ENCODE peak calls at places on chromosomes 12 and 14, in nine cellular contexts. O is iPS-NIHi11; H is skeletal muscle cell; Z is RWPE1; N is globus pallidus; D is activated T-helper 1 cell treated with anti-CD3 and anti-CD28 coated beads, Interleukin-2, amount 50 U/mL, for 16 hours; K is WTC11; T is progenitor cell of endocrine pancreas; J is Calu3. P is an unnamed sample.

GRCh38 chr14:65057704-65058103 is 44.6 kb downstream of the MAX start:
- DNase-seq in O (no peak), Z (no peak), D (no peak), T (no peak), J (no peak), H (no peak), N (no peak), K (no peak), P (no peak)

GRCh38 chr12:2751230-2751629 is 43.5 kb upstream of the FKBP4 start:
- DNase-seq in D (no peak), O (no peak), N (no peak), J (no peak), H (no peak), T (no peak), Z (no peak), K (no peak), P (no peak)

GRCh38 chr12:90152897-90153624 is 444.4 kb upstream of the ATP2B1 start:
- DNase-seq in N (no peak), D (no peak), O (no peak), K (peak; percentile 15), J (no peak), Z (no peak), H (no peak), T (no peak), P (no peak)

GRCh38 chr14:100885196-100886030 is 18.1 kb downstream of the RTL1 start:
- DNase-seq in Z (no peak), N (no peak), T (no peak), J (no peak), H (no peak), O (no peak), D (no peak), K (no peak), P (no peak)

GRCh38 chr12:103800252-103800771 is 40.7 kb downstream of the NT5DC3 start:
- DNase-seq in T (no peak), K (no peak), Z (no peak), D (no peak), O (no peak), N (peak; percentile 69), J (peak; percentile 51), H (peak; percentile 54), P (no peak)

GRCh38 chr12:78871566-78871965 is 7.0 kb downstream of the SYT1 start:
- DNase-seq in T (no peak), H (no peak), D (no peak), Z (no peak), N (no peak), K (no peak), O (no peak), J (no peak), P (no peak)

GRCh38 chr12:19220861-19221466 is 91.4 kb downstream of the PLEKHA5 start:
- DNase-seq in Z (no peak), J (no peak), O (no peak), T (no peak), H (peak; percentile 52), N (no peak), K (no peak), D (no peak), P (no peak)

GRCh38 chr12:4809013-4809448 is 88.8 kb downstream of the GALNT8 start:
- DNase-seq in K (peak; percentile 69), N (peak; percentile 13), J (no peak), H (no peak), T (peak; percentile 65), Z (no peak), D (no peak), O (peak; percentile 80), P (no peak)

GRCh38 chr12:54390176-54390667 is 5.7 kb upstream of the ZNF385A start:
- DNase-seq in O (no peak), N (no peak), J (no peak), T (no peak), K (peak; percentile 29), Z (peak; percentile 79), H (no peak), D (no peak), P (no peak)

GRCh38 chr12:100497105-100497795 is 23.6 kb downstream of the NR1H4 start:
- DNase-seq in O (no peak), N (no peak), Z (no peak), D (no peak), K (no peak), H (no peak), J (no peak), T (no peak), P (no peak)

GRCh38 chr12:79451365-79451764 is 239.4 kb downstream of the PAWR start:
- DNase-seq in O (no peak), N (no peak), K (no peak), H (no peak), Z (no peak), D (no peak), J (no peak), T (no peak), P (no peak)

GRCh38 chr12:106459124-106459523 is 101.6 kb downstream of the POLR3B start:
- DNase-seq in N (no peak), K (no peak), Z (no peak), O (no peak), T (no peak), D (no peak), H (no peak), J (no peak), P (no peak)

GRCh38 chr14:89621009-89621421 is 204.0 kb upstream of the FOXN3 start:
- DNase-seq in K (no peak), D (no peak), N (no peak), O (no peak), Z (no peak), H (no peak), T (no peak), J (no peak), P (peak; percentile 72)

P was measured in activated CD8-positive, alpha-beta T cell treated with anti-CD3 and anti-CD28 coated beads, Interleukin-2, amount 10 ng/mL, durations not matched to agents 7 days and 5 days.